ENCODE peak calls at places on chromosome 20, in five cellular contexts. C is breast epithelium, U is HCT116, B is transverse colon, E is stomach. F is an unnamed sample. For H3K4me1, the result is how much of the 10 kb centered on the place peaks cover.

GRCh38 chr20:25695532-25696383 is 895 bp downstream of the ZNF337 start:
- DNase-seq in C (no peak), U (no peak), B (peak), E (no peak), F (no peak)

GRCh38 chr20:50584687-50585086 is 74.5 kb downstream of the PTPN1 start:
- DNase-seq in C (no peak), U (no peak), B (no peak), E (no peak), F (no peak)

GRCh38 chr20:8132015-8132631 is at the start of gene PLCB1:
- DNase-seq in C (peak), U (peak), B (peak), E (peak), F (peak)

GRCh38 chr20:39850821-39851330 is 838.2 kb downstream of the MAFB start:
- DNase-seq in C (no peak), U (no peak), B (no peak), E (no peak), F (peak)

GRCh38 chr20:8932192-8933150 is 136.4 kb upstream of the PLCB4 start:
- DNase-seq in C (no peak), U (no peak), B (no peak), E (no peak), F (no peak)

GRCh38 chr20:57727863-57728262 is 18.0 kb upstream of the PMEPA1 start:
- DNase-seq in C (no peak), U (no peak), B (no peak), E (no peak), F (no peak)

GRCh38 chr20:5528719-5529256 is 212.0 kb upstream of the PROKR2 start:
- DNase-seq in C (peak), U (peak), B (peak), E (peak), F (no peak)

GRCh38 chr20:9172908-9173307 is 104.0 kb downstream of the PLCB4 start:
- DNase-seq in C (no peak), U (no peak), B (no peak), E (no peak), F (no peak)

GRCh38 chr20:54172856-54173652 is 732 bp downstream of the CYP24A1 start:
- DNase-seq in C (no peak), U (no peak), B (no peak), E (no peak), F (no peak)

GRCh38 chr20:64106981-64107735 is at the start of gene NPBWR2:
- DNase-seq in C (no peak), U (no peak), B (peak), E (no peak), F (no peak)

GRCh38 chr20:49646126-49646525 is 67.6 kb downstream of the B4GALT5 start:
- DNase-seq in C (no peak), U (no peak), B (no peak), E (no peak), F (no peak)

GRCh38 chr20:37381621-37382538 is 35.9 kb downstream of the SRC start:
- DNase-seq in C (no peak), U (no peak), B (no peak), E (no peak), F (no peak)

GRCh38 chr20:59122377-59122932 is 41.2 kb upstream of the ZNF831 start:
- DNase-seq in C (no peak), U (no peak), B (no peak), E (no peak), F (no peak)

GRCh38 chr20:7691647-7692046 is 248.6 kb downstream of the HAO1 start:
- DNase-seq in C (no peak), U (no peak), B (no peak), E (no peak), F (no peak)

GRCh38 chr20:44805991-44806729 is 4.2 kb downstream of the RIMS4 start:
- DNase-seq in C (no peak), U (no peak), B (no peak), E (no peak), F (peak)

GRCh38 chr20:13749811-13750210 is 34.9 kb downstream of the ESF1 start:
- DNase-seq in C (no peak), U (no peak), B (no peak), E (no peak), F (no peak)

GRCh38 chr20:25007491-25008305 is 15.1 kb upstream of the APMAP start:
- DNase-seq in C (peak), U (no peak), B (no peak), E (no peak), F (no peak)

GRCh38 chr20:2364014-2364413 is 16.7 kb upstream of the TGM6 start:
- DNase-seq in C (no peak), U (no peak), B (no peak), E (no peak), F (no peak)

GRCh38 chr20:45963059-45964011 is 8.7 kb downstream of the ZNF335 start:
- DNase-seq in C (no peak), U (no peak), B (no peak), E (no peak), F (no peak)

GRCh38 chr20:13771853-13772453 is 12.8 kb downstream of the ESF1 start:
- DNase-seq in C (no peak), U (no peak), B (no peak), E (no peak), F (no peak)

GRCh38 chr20:45833030-45833882 is at the start of gene SNX21:
- DNase-seq in C (peak), U (no peak), B (peak), E (peak), F (peak)

GRCh38 chr20:17747431-17747846 is 47.7 kb downstream of the BANF2 start:
- DNase-seq in C (no peak), U (peak), B (no peak), E (peak), F (no peak)

GRCh38 chr20:50450961-50451752 is 59.0 kb upstream of the PTPN1 start:
- DNase-seq in C (no peak), U (no peak), B (peak), E (peak), F (peak)

GRCh38 chr20:20864346-20865096 is 152.1 kb upstream of the RALGAPA2 start:
- DNase-seq in C (no peak), U (no peak), B (no peak), E (no peak), F (no peak)

GRCh38 chr20:44188752-44189151 is 1.8 kb upstream of the JPH2 start:
- DNase-seq in C (no peak), U (no peak), B (no peak), E (no peak), F (no peak)

GRCh38 chr20:46970937-46971630 is 76.4 kb downstream of the EYA2 start:
- DNase-seq in C (no peak), U (peak), B (no peak), E (no peak), F (no peak)

GRCh38 chr20:58851969-58852458 is 502 bp upstream of the GNAS start:
- DNase-seq in C (no peak), U (no peak), B (no peak), E (no peak), F (no peak)

GRCh38 chr20:58106143-58106750 is 122.2 kb downstream of the ANKRD60 start:
- DNase-seq in C (no peak), U (no peak), B (no peak), E (no peak), F (no peak)

GRCh38 chr20:16391003-16391402 is 182.2 kb downstream of the KIF16B start:
- DNase-seq in C (no peak), U (no peak), B (no peak), E (no peak), F (no peak)

GRCh38 chr20:8601542-8601912 is 467.4 kb upstream of the PLCB4 start:
- DNase-seq in C (no peak), U (no peak), B (no peak), E (no peak), F (no peak)

GRCh38 chr20:55641497-55641896 is 363.8 kb downstream of the CBLN4 start:
- DNase-seq in C (no peak), U (no peak), B (no peak), E (no peak), F (no peak)

GRCh38 chr20:38473353-38473795 is 731 bp downstream of the RALGAPB start:
- DNase-seq in C (peak), U (no peak), B (no peak), E (peak), F (peak)
- TF ChIP-seq CTCF in C (no peak), U (no peak), B (no peak), E (no peak), F (no peak)

GRCh38 chr20:12219798-12220197 is 302.1 kb downstream of the BTBD3 start:
- DNase-seq in C (no peak), U (no peak), B (no peak), E (no peak), F (no peak)
- TF ChIP-seq POLR2AphosphoS5 in C (no peak), U (no peak), B (no peak), E (no peak), F (no peak)

DNA sequence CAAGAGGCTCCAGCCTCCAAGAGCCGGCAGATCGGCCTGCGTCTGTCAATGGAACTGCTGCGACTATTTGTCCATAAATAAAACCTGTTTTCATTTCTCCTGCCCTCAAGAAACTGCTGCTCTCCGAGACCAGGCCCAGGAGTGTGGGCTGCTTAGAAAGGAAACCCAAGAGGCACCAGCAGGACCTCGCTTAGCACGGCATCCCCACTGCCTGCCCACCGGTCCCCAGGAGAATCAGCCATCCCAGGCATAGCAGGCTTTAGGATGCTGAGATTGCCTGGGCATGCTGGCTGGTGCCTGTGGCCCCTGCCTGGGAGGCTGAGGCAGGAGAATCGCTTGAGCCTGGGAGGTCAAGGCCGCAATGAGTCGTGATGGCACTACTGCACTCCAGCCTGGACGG is 17.6 kb downstream of the NTSR1 start:
- DNase-seq in C (no peak), U (no peak), B (no peak), E (no peak), F (no peak)
- H3K4me1 ChIP-seq in C (under half), U (half or more), B (under half), E (under half), F (under half)

DNA sequence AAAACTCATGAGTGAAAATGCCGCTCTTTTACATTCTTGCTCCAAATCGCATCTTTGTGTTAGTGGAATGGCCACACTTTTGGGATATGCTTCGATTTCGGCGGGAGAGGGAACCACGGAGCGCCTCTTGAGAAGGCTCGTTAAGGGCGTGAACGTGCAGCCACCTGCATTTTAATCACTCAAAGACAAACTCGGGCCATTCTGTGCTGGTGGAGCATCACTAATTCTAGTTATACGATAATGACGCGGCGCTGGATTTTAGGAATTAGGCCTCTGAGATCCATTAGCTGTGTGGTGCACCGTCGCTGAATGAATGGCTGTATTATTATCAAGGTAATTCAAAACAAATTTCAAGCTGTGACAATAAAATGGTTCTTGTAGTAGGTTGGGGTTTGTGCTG is 305.5 kb downstream of the CDH4 start:
- DNase-seq in C (no peak), U (no peak), B (no peak), E (no peak), F (no peak)
- TF ChIP-seq CTCF in C (no peak), U (no peak), B (no peak), E (no peak), F (no peak)

GRCh38 chr20:52804455-52804966 is 167.6 kb upstream of the TSHZ2 start:
- DNase-seq in C (no peak), U (no peak), B (no peak), E (no peak), F (no peak)

GRCh38 chr20:52798124-52798523 is 174.0 kb upstream of the TSHZ2 start:
- DNase-seq in C (no peak), U (no peak), B (no peak), E (no peak), F (no peak)

GRCh38 chr20:52800734-52801627 is 171.2 kb upstream of the TSHZ2 start:
- DNase-seq in C (no peak), U (no peak), B (no peak), E (no peak), F (no peak)

GRCh38 chr20:52799130-52799529 is 173.0 kb upstream of the TSHZ2 start:
- DNase-seq in C (no peak), U (no peak), B (no peak), E (no peak), F (no peak)

GRCh38 chr20:52801628-52802006 is 170.5 kb upstream of the TSHZ2 start:
- DNase-seq in C (no peak), U (no peak), B (no peak), E (peak), F (no peak)
- TF ChIP-seq POLR2AphosphoS5 in C (no peak), U (no peak), B (no peak), E (no peak), F (no peak)